ENCODE peak calls at places on chromosomes 6 and 20, in nine cellular contexts. One of them, this sample, is unnamed.

GRCh38 chr20:50338479-50339195 is 148.0 kb downstream of the CEBPB start:
- DNase-seq in lower lobe of right lung: no peak
- DNase-seq in glutamatergic neuron: no peak
- DNase-seq in adrenal gland: no peak
- DNase-seq in AG04449: no peak
- DNase-seq in nephron progenitor cell: no peak
- DNase-seq in neural progenitor cell: peak
- DNase-seq in HCT116: no peak
- DNase-seq in endothelial cell: no peak
- DNase-seq in this sample: no peak

GRCh38 chr6:140480852-140481251 is 1106.4 kb upstream of the CITED2 start:
- DNase-seq in lower lobe of right lung: no peak
- DNase-seq in nephron progenitor cell: no peak
- DNase-seq in adrenal gland: no peak
- DNase-seq in HCT116: no peak
- DNase-seq in neural progenitor cell: no peak
- DNase-seq in AG04449: no peak
- DNase-seq in glutamatergic neuron: no peak
- DNase-seq in endothelial cell: no peak
- DNase-seq in this sample: no peak

GRCh38 chr20:50111120-50111828 is 1.7 kb downstream of the UBE2V1 start:
- DNase-seq in endothelial cell: no peak
- DNase-seq in neural progenitor cell: no peak
- DNase-seq in lower lobe of right lung: no peak
- DNase-seq in adrenal gland: no peak
- DNase-seq in AG04449: no peak
- DNase-seq in HCT116: no peak
- DNase-seq in glutamatergic neuron: no peak
- DNase-seq in nephron progenitor cell: no peak
- DNase-seq in this sample: no peak

GRCh38 chr6:95091823-95092436 is 485.4 kb upstream of the MANEA start:
- DNase-seq in HCT116: peak
- DNase-seq in endothelial cell: no peak
- DNase-seq in adrenal gland: no peak
- DNase-seq in glutamatergic neuron: no peak
- DNase-seq in nephron progenitor cell: no peak
- DNase-seq in AG04449: no peak
- DNase-seq in neural progenitor cell: peak
- DNase-seq in lower lobe of right lung: no peak
- DNase-seq in this sample: no peak

GRCh38 chr20:63884506-63885263 is 10.2 kb upstream of the DNAJC5 start:
- DNase-seq in HCT116: no peak
- DNase-seq in AG04449: no peak
- DNase-seq in lower lobe of right lung: no peak
- DNase-seq in neural progenitor cell: no peak
- DNase-seq in nephron progenitor cell: no peak
- DNase-seq in adrenal gland: no peak
- DNase-seq in glutamatergic neuron: no peak
- DNase-seq in endothelial cell: no peak
- DNase-seq in this sample: no peak

GRCh38 chr6:24933266-24933665 is 2.5 kb downstream of the RIPOR2 start:
- DNase-seq in neural progenitor cell: no peak
- DNase-seq in endothelial cell: no peak
- DNase-seq in AG04449: no peak
- DNase-seq in adrenal gland: no peak
- DNase-seq in nephron progenitor cell: no peak
- DNase-seq in HCT116: no peak
- DNase-seq in lower lobe of right lung: no peak
- DNase-seq in glutamatergic neuron: no peak
- DNase-seq in this sample: peak

GRCh38 chr20:57769756-57770155 is 59.9 kb upstream of the PMEPA1 start:
- DNase-seq in neural progenitor cell: no peak
- DNase-seq in HCT116: no peak
- DNase-seq in nephron progenitor cell: no peak
- DNase-seq in adrenal gland: no peak
- DNase-seq in AG04449: no peak
- DNase-seq in glutamatergic neuron: no peak
- DNase-seq in lower lobe of right lung: no peak
- DNase-seq in endothelial cell: no peak
- DNase-seq in this sample: no peak

GRCh38 chr20:56987992-56988391 is 278.4 kb downstream of the BMP7 start:
- DNase-seq in nephron progenitor cell: no peak
- DNase-seq in neural progenitor cell: no peak
- DNase-seq in HCT116: no peak
- DNase-seq in lower lobe of right lung: no peak
- DNase-seq in endothelial cell: no peak
- DNase-seq in glutamatergic neuron: no peak
- DNase-seq in AG04449: no peak
- DNase-seq in adrenal gland: no peak
- DNase-seq in this sample: no peak

GRCh38 chr20:15154070-15154469 is 816.7 kb upstream of the FLRT3 start:
- DNase-seq in AG04449: no peak
- DNase-seq in glutamatergic neuron: no peak
- DNase-seq in HCT116: no peak
- DNase-seq in neural progenitor cell: no peak
- DNase-seq in lower lobe of right lung: no peak
- DNase-seq in adrenal gland: no peak
- DNase-seq in nephron progenitor cell: no peak
- DNase-seq in endothelial cell: no peak
- DNase-seq in this sample: no peak

DNA sequence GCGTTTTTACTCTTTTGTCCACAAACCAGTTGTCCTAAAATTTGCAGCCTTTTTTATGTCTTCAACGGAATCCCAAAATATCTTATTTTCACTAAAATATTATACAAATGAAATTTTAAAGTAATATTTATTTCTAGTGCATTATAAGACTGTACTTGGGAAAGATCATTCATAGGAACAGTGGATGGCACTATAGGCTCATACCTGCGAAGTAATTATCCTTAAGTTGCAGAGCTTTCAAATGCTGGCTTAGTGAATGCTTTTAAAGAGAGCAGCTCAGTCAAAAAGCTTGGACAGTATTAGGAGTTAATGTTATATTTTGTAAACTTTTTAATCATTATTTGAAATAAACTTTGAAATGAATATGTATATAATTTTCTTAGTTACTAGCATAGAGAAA is 254.9 kb downstream of the CDKAL1 start:
- DNase-seq in HCT116: no peak
- DNase-seq in lower lobe of right lung: no peak
- DNase-seq in adrenal gland: no peak
- DNase-seq in endothelial cell: no peak
- DNase-seq in AG04449: no peak
- DNase-seq in neural progenitor cell: no peak
- DNase-seq in nephron progenitor cell: no peak
- DNase-seq in glutamatergic neuron: no peak
- DNase-seq in this sample: no peak
- TF ChIP-seq CTCF in HCT116: no peak
- TF ChIP-seq CTCF in lower lobe of right lung: no peak
- TF ChIP-seq CTCF in adrenal gland: no peak
- TF ChIP-seq CTCF in endothelial cell: no peak
- TF ChIP-seq CTCF in AG04449: no peak
- TF ChIP-seq CTCF in neural progenitor cell: peak
- TF ChIP-seq CTCF in nephron progenitor cell: no peak
- TF ChIP-seq CTCF in glutamatergic neuron: no peak
- TF ChIP-seq CTCF in this sample: peak

GRCh38 chr6:68958327-68958726 is 323.2 kb downstream of the ADGRB3 start:
- DNase-seq in glutamatergic neuron: no peak
- DNase-seq in lower lobe of right lung: no peak
- DNase-seq in adrenal gland: no peak
- DNase-seq in HCT116: no peak
- DNase-seq in endothelial cell: no peak
- DNase-seq in neural progenitor cell: no peak
- DNase-seq in AG04449: no peak
- DNase-seq in nephron progenitor cell: no peak
- DNase-seq in this sample: no peak
- TF ChIP-seq CTCF in glutamatergic neuron: no peak
- TF ChIP-seq CTCF in lower lobe of right lung: no peak
- TF ChIP-seq CTCF in adrenal gland: peak
- TF ChIP-seq CTCF in HCT116: no peak
- TF ChIP-seq CTCF in endothelial cell: peak
- TF ChIP-seq CTCF in neural progenitor cell: no peak
- TF ChIP-seq CTCF in AG04449: no peak
- TF ChIP-seq CTCF in nephron progenitor cell: no peak
- TF ChIP-seq CTCF in this sample: peak

GRCh38 chr6:138800377-138801150 is 4.7 kb downstream of the ECT2L start:
- DNase-seq in AG04449: no peak
- DNase-seq in lower lobe of right lung: no peak
- DNase-seq in endothelial cell: no peak
- DNase-seq in adrenal gland: no peak
- DNase-seq in HCT116: no peak
- DNase-seq in neural progenitor cell: no peak
- DNase-seq in glutamatergic neuron: no peak
- DNase-seq in nephron progenitor cell: no peak
- DNase-seq in this sample: no peak

GRCh38 chr6:138803914-138804313 is 8.0 kb downstream of the ECT2L start:
- DNase-seq in nephron progenitor cell: no peak
- DNase-seq in lower lobe of right lung: no peak
- DNase-seq in endothelial cell: no peak
- DNase-seq in glutamatergic neuron: no peak
- DNase-seq in AG04449: peak
- DNase-seq in neural progenitor cell: no peak
- DNase-seq in adrenal gland: no peak
- DNase-seq in HCT116: no peak
- DNase-seq in this sample: no peak

GRCh38 chr6:138795809-138796469 is at the start of gene ECT2L:
- DNase-seq in AG04449: no peak
- DNase-seq in endothelial cell: peak
- DNase-seq in lower lobe of right lung: peak
- DNase-seq in adrenal gland: peak
- DNase-seq in nephron progenitor cell: peak
- DNase-seq in HCT116: no peak
- DNase-seq in glutamatergic neuron: peak
- DNase-seq in neural progenitor cell: peak
- DNase-seq in this sample: no peak

DNA sequence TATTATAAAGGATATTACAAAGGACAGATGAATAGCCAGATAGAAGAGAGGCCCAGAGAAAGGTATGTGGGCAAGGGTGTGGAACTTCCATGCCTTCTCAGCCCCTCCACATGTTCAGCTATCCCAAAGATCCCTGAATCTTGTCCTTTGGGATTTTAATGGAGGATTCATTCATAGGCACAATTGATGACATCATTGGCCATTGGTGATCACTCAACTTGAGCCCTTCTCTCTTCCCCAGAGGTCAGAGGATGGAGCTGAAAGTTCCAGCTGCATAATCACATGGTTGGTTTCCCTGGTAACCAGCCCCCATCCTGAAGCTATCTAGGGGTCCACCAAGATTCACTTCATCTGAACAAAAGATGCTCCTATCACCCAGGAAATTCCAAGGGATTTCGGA is 2.1 kb downstream of the ECT2L start:
- DNase-seq in endothelial cell: no peak
- DNase-seq in nephron progenitor cell: no peak
- DNase-seq in lower lobe of right lung: no peak
- DNase-seq in neural progenitor cell: no peak
- DNase-seq in AG04449: no peak
- DNase-seq in HCT116: no peak
- DNase-seq in glutamatergic neuron: no peak
- DNase-seq in adrenal gland: no peak
- DNase-seq in this sample: no peak
- TF ChIP-seq CTCF in endothelial cell: no peak
- TF ChIP-seq CTCF in nephron progenitor cell: no peak
- TF ChIP-seq CTCF in lower lobe of right lung: no peak
- TF ChIP-seq CTCF in neural progenitor cell: no peak
- TF ChIP-seq CTCF in AG04449: no peak
- TF ChIP-seq CTCF in HCT116: no peak
- TF ChIP-seq CTCF in glutamatergic neuron: no peak
- TF ChIP-seq CTCF in adrenal gland: no peak
- TF ChIP-seq CTCF in this sample: no peak

DNA sequence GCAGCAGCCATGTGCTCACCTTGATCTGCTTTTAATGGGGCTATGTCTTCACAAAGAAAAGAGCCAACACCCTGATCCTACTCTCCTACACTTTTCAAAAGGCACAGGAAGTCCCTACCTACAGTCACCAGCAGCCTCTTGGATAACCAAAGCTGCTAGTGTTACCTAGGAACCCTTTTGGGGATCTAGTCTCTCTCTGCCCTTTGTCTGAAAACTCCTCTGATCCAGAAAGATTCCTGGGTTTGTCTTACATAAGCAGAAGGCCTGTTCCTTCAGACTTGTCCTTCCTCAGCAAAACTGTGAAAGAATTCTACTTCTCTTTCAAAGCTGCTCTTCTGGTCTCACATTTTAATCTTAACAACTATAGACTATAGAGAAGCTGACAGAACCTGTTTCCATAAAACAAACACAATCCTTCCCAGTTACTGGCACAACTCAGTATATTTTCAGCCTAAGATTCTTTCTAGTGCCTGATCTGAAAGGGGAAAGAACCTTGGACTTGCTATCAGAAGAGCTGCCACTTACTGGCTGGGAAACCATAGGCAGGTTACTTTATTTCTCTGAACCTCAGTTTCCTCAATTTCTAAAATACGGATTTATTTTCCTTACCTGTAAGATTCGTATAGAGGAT is 2.9 kb downstream of the PLAGL2 start:
- DNase-seq in glutamatergic neuron: no peak
- DNase-seq in adrenal gland: no peak
- DNase-seq in neural progenitor cell: no peak
- DNase-seq in AG04449: no peak
- DNase-seq in lower lobe of right lung: no peak
- DNase-seq in nephron progenitor cell: no peak
- DNase-seq in HCT116: no peak
- DNase-seq in endothelial cell: no peak
- DNase-seq in this sample: no peak
- TF ChIP-seq CTCF in glutamatergic neuron: no peak
- TF ChIP-seq CTCF in adrenal gland: no peak
- TF ChIP-seq CTCF in neural progenitor cell: no peak
- TF ChIP-seq CTCF in AG04449: no peak
- TF ChIP-seq CTCF in lower lobe of right lung: no peak
- TF ChIP-seq CTCF in nephron progenitor cell: no peak
- TF ChIP-seq CTCF in HCT116: no peak
- TF ChIP-seq CTCF in endothelial cell: no peak
- TF ChIP-seq CTCF in this sample: no peak

DNA sequence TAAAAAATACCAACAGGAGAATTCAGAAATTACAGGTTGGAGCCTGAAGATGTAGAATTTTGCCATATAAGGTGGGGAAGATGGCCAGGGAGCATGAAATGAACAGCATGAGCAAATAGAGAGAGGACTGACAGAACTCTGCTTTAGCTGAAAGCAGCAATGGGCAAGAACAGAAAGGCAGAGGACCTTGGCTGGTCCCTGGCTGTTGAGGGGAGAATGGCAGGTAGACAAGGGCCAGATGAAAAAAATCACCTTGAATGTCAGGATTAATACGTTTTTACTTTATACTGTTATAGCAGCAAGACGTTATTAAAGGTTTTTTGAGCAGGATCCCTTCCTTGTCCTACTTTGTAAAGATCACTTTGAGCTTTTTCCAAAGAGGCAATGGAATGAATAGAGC is 991 bp downstream of the PPIL1 start:
- DNase-seq in HCT116: no peak
- DNase-seq in lower lobe of right lung: no peak
- DNase-seq in nephron progenitor cell: no peak
- DNase-seq in adrenal gland: no peak
- DNase-seq in AG04449: no peak
- DNase-seq in endothelial cell: no peak
- DNase-seq in neural progenitor cell: no peak
- DNase-seq in glutamatergic neuron: no peak
- DNase-seq in this sample: peak
- TF ChIP-seq CTCF in HCT116: peak
- TF ChIP-seq CTCF in lower lobe of right lung: no peak
- TF ChIP-seq CTCF in nephron progenitor cell: no peak
- TF ChIP-seq CTCF in adrenal gland: no peak
- TF ChIP-seq CTCF in AG04449: no peak
- TF ChIP-seq CTCF in endothelial cell: no peak
- TF ChIP-seq CTCF in neural progenitor cell: peak
- TF ChIP-seq CTCF in glutamatergic neuron: no peak
- TF ChIP-seq CTCF in this sample: peak